ENCODE peak calls at places on chromosomes 5 and 9, in six cellular contexts. B is activated gamma-delta T cell; R is effector memory CD8-positive, alpha-beta T cell; N is NCI-H460; I is ACHN; S is Peyer's patch. M is an unnamed sample.

GRCh38 chr5:142660196-142660595 is 25.7 kb downstream of the FGF1 start:
- DNase-seq in B (no peak), R (no peak), N (no peak), I (no peak), S (no peak), M (no peak)

GRCh38 chr9:79012561-79012960 is 559.2 kb upstream of the TLE4 start:
- DNase-seq in B (no peak), R (no peak), N (no peak), I (no peak), S (no peak), M (no peak)

GRCh38 chr5:171850354-171850947 is 64.8 kb downstream of the SMIM23 start:
- DNase-seq in B (no peak), R (no peak), N (peak; percentile 7), I (peak; percentile 14), S (no peak), M (no peak)

GRCh38 chr5:81007637-81008027 is 47.5 kb downstream of the RASGRF2 start:
- DNase-seq in B (no peak), R (no peak), N (no peak), I (no peak), S (no peak), M (no peak)

GRCh38 chr9:114366334-114367128 is 21.3 kb downstream of the AKNA start:
- DNase-seq in B (no peak), R (no peak), N (no peak), I (peak; percentile 90), S (no peak), M (no peak)

GRCh38 chr5:179699640-179700298 is 1.0 kb downstream of the CANX start:
- DNase-seq in B (no peak), R (peak; percentile 27), N (no peak), I (peak; percentile 29), S (no peak), M (no peak)

GRCh38 chr9:81183763-81184162 is 505.6 kb downstream of the TLE1 start:
- DNase-seq in B (no peak), R (no peak), N (no peak), I (no peak), S (no peak), M (no peak)

GRCh38 chr5:171336486-171337206 is 27.6 kb downstream of the TLX3 start:
- DNase-seq in B (no peak), R (no peak), N (peak; percentile 52), I (peak; percentile 60), S (no peak), M (peak; percentile 28)

GRCh38 chr9:100426532-100427365 is at the start of gene MSANTD3:
- DNase-seq in B (peak; percentile 59), R (peak; percentile 48), N (peak; percentile 67), I (peak; percentile 75), S (peak; percentile 57), M (peak; percentile 73)

GRCh38 chr5:128674837-128675446 is 136.9 kb upstream of the FBN2 start:
- DNase-seq in B (no peak), R (peak; percentile 3), N (peak; percentile 40), I (peak; percentile 45), S (no peak), M (peak; percentile 9)

GRCh38 chr5:134345996-134346395 is 21.0 kb downstream of the CDKL3 start:
- DNase-seq in B (no peak), R (no peak), N (no peak), I (no peak), S (no peak), M (no peak)

GRCh38 chr9:61665829-61666228 is 476.0 kb downstream of the SPATA31A7 start:
- DNase-seq in B (no peak), R (no peak), N (no peak), I (no peak), S (no peak), M (no peak)

GRCh38 chr5:42074353-42074752 is 149.3 kb downstream of the FBXO4 start:
- DNase-seq in B (no peak), R (no peak), N (no peak), I (no peak), S (no peak), M (no peak)

GRCh38 chr5:14902826-14903560 is 31.4 kb upstream of the ANKH start:
- DNase-seq in B (no peak), R (no peak), N (no peak), I (no peak), S (no peak), M (no peak)

GRCh38 chr5:14250094-14250777 is 107.1 kb downstream of the TRIO start:
- DNase-seq in B (no peak), R (no peak), N (no peak), I (peak; percentile 44), S (peak; percentile 28), M (peak; percentile 55)

GRCh38 chr9:131179561-131180219 is 54.3 kb downstream of the NUP214 start:
- DNase-seq in B (no peak), R (no peak), N (no peak), I (peak; percentile 60), S (no peak), M (no peak)

GRCh38 chr9:76333319-76333880 is 60.8 kb downstream of the RFK start:
- DNase-seq in B (no peak), R (no peak), N (no peak), I (no peak), S (no peak), M (no peak)

GRCh38 chr9:37033753-37034319 is at the start of gene PAX5:
- DNase-seq in B (no peak), R (no peak), N (no peak), I (no peak), S (peak; percentile 71), M (no peak)

GRCh38 chr9:97237951-97238851 is 69.3 kb upstream of the CCDC180 start:
- DNase-seq in B (peak; percentile 47), R (peak; percentile 72), N (peak; percentile 28), I (peak; percentile 85), S (peak; percentile 83), M (peak; percentile 82)

GRCh38 chr5:66818304-66818934 is 222.2 kb downstream of the MAST4 start:
- DNase-seq in B (no peak), R (no peak), N (no peak), I (no peak), S (no peak), M (no peak)

GRCh38 chr5:1152771-1153282 is 41.0 kb upstream of the SLC12A7 start:
- DNase-seq in B (no peak), R (no peak), N (no peak), I (no peak), S (no peak), M (no peak)

GRCh38 chr5:112681481-112681908 is 56.2 kb upstream of the APC start:
- DNase-seq in B (no peak), R (no peak), N (no peak), I (no peak), S (no peak), M (no peak)

GRCh38 chr9:93308158-93308602 is 124.2 kb downstream of the WNK2 start:
- DNase-seq in B (no peak), R (no peak), N (no peak), I (no peak), S (no peak), M (no peak)

M was measured in heart right ventricle.